ENCODE peak calls at places on chromosomes 3 and 15, in ten cellular contexts. J is hepatic stellate cell, O is GM23338, P is A673, L is endothelial cell, Z is DMS153, Y is HT1080, V is fibroblast of the aortic adventitia, S is left cardiac atrium, C is T-helper 9 cell. U is an unnamed sample.

GRCh38 chr3:185341616-185342457 is 21.1 kb upstream of the MAP3K13 start:
- DNase-seq in J (no peak), O (no peak), P (no peak), L (no peak), Z (no peak), Y (no peak), V (no peak), S (no peak), C (no peak), U (peak; percentile 17)

GRCh38 chr15:77312523-77312922 is 107.4 kb downstream of the PEAK1 start:
- DNase-seq in J (no peak), O (no peak), P (no peak), L (no peak), Z (no peak), Y (no peak), V (peak; percentile 74), S (no peak), C (no peak), U (no peak)

GRCh38 chr3:187211532-187212274 is 14.4 kb downstream of the RTP1 start:
- DNase-seq in J (no peak), O (no peak), P (no peak), L (no peak), Z (no peak), Y (peak; percentile 63), V (peak; percentile 86), S (no peak), C (no peak), U (peak; percentile 42)

GRCh38 chr3:114498779-114499370 is 205.0 kb downstream of the TIGIT start:
- DNase-seq in J (no peak), O (no peak), P (peak; percentile 63), L (no peak), Z (peak; percentile 73), Y (peak; percentile 96), V (peak; percentile 82), S (peak; percentile 26), C (no peak), U (peak; percentile 48)

GRCh38 chr3:94301346-94301745 is 238.5 kb downstream of the NSUN3 start:
- DNase-seq in J (no peak), O (no peak), P (no peak), L (no peak), Z (no peak), Y (no peak), V (no peak), S (no peak), C (no peak), U (no peak)

GRCh38 chr3:160162440-160162839 is 62.8 kb upstream of the C3orf80 start:
- DNase-seq in J (no peak), O (peak; percentile 93), P (no peak), L (peak; percentile 9), Z (no peak), Y (no peak), V (no peak), S (no peak), C (no peak), U (no peak)

GRCh38 chr3:30934208-30934550 is 39.7 kb upstream of the GADL1 start:
- DNase-seq in J (peak; percentile 16), O (peak; percentile 54), P (peak; percentile 47), L (no peak), Z (peak; percentile 48), Y (peak; percentile 15), V (peak; percentile 86), S (no peak), C (no peak), U (peak; percentile 73)

GRCh38 chr15:42404461-42405235 is 45.3 kb downstream of the CAPN3 start:
- DNase-seq in J (no peak), O (no peak), P (no peak), L (no peak), Z (no peak), Y (no peak), V (no peak), S (no peak), C (no peak), U (no peak)

GRCh38 chr15:63041982-63042878 is at the start of gene TPM1:
- DNase-seq in J (peak; percentile 94), O (peak; percentile 94), P (peak; percentile 51), L (peak; percentile 62), Z (no peak), Y (peak; percentile 89), V (peak; percentile 91), S (peak; percentile 87), C (no peak), U (peak; percentile 34)

GRCh38 chr15:82197734-82198594 is 64.6 kb downstream of the EFL1 start:
- DNase-seq in J (peak; percentile 50), O (peak; percentile 91), P (peak; percentile 76), L (peak; percentile 79), Z (no peak), Y (peak; percentile 68), V (peak; percentile 84), S (peak; percentile 65), C (peak; percentile 31), U (peak; percentile 79)

GRCh38 chr15:67164401-67164791 is 90.1 kb downstream of the AAGAB start:
- DNase-seq in J (no peak), O (no peak), P (no peak), L (no peak), Z (no peak), Y (no peak), V (peak; percentile 49), S (peak; percentile 65), C (no peak), U (no peak)

GRCh38 chr3:25836579-25836978 is 46.7 kb downstream of the OXSM start:
- DNase-seq in J (no peak), O (no peak), P (no peak), L (no peak), Z (no peak), Y (no peak), V (no peak), S (no peak), C (no peak), U (no peak)

GRCh38 chr3:16056210-16056607 is 118.3 kb upstream of the GALNT15 start:
- DNase-seq in J (no peak), O (no peak), P (no peak), L (no peak), Z (no peak), Y (no peak), V (peak; percentile 85), S (no peak), C (no peak), U (no peak)

GRCh38 chr3:64716110-64716509 is 28.3 kb upstream of the ADAMTS9 start:
- DNase-seq in J (no peak), O (no peak), P (no peak), L (no peak), Z (no peak), Y (no peak), V (no peak), S (no peak), C (no peak), U (no peak)

U was measured in OCI-M1.